ENCODE peak calls at places on chromosomes 3 and 15, in eight cellular contexts. V is RCC 7860; B is iris pigment epithelial cell; P is Panc1; E is effector memory CD8-positive, alpha-beta T cell; R is AG04449; Y is chondrocyte; U is RWPE1. C is an unnamed sample.

GRCh38 chr15:72141171-72142084 is 23.2 kb downstream of the SENP8 start:
- DNase-seq in V (no peak), B (peak; percentile 17), P (no peak), E (no peak), R (no peak), Y (no peak), U (no peak), C (no peak)

GRCh38 chr15:72182244-72182643 is 15.3 kb downstream of the GRAMD2A start:
- DNase-seq in V (no peak), B (no peak), P (no peak), E (no peak), R (no peak), Y (no peak), U (no peak), C (no peak)

GRCh38 chr3:109224333-109224732 is 87.8 kb downstream of the C3orf85 start:
- DNase-seq in V (no peak), B (peak; percentile 1), P (no peak), E (no peak), R (no peak), Y (no peak), U (no peak), C (peak; percentile 5)

GRCh38 chr3:126816956-126817777 is 113.1 kb downstream of the CHCHD6 start:
- DNase-seq in V (no peak), B (no peak), P (no peak), E (no peak), R (no peak), Y (no peak), U (no peak), C (no peak)

GRCh38 chr3:71690222-71690821 is 34.9 kb downstream of the EIF4E3 start:
- DNase-seq in V (peak; percentile 60), B (peak; percentile 88), P (no peak), E (no peak), R (peak; percentile 54), Y (no peak), U (peak; percentile 51), C (no peak)

GRCh38 chr15:60379466-60380274 is 18.1 kb downstream of the ANXA2 start:
- DNase-seq in V (peak; percentile 55), B (peak; percentile 93), P (no peak), E (no peak), R (peak; percentile 98), Y (no peak), U (peak; percentile 46), C (peak; percentile 84)

GRCh38 chr3:172357850-172358754 is 90.2 kb downstream of the GHSR start:
- DNase-seq in V (no peak), B (peak; percentile 63), P (no peak), E (no peak), R (no peak), Y (no peak), U (no peak), C (peak; percentile 14)

GRCh38 chr15:52567886-52568568 is 803 bp downstream of the ARPP19 start:
- DNase-seq in V (peak; percentile 40), B (peak; percentile 47), P (no peak), E (peak; percentile 28), R (no peak), Y (no peak), U (peak; percentile 52), C (peak; percentile 74)